ENCODE peak calls at places on chromosome 1, in six cellular contexts. B, L, W, O, Y and P are unnamed samples.

GRCh38 chr1:44200336-44200735 is 12.9 kb upstream of the DMAP1 start:
- DNase-seq in B (no peak), L (no peak), W (no peak), O (no peak), Y (no peak), P (no peak)

GRCh38 chr1:98331232-98331631 is 330.3 kb upstream of the SNX7 start:
- DNase-seq in B (peak), L (no peak), W (no peak), O (no peak), Y (no peak), P (no peak)

GRCh38 chr1:6090996-6091822 is 45.5 kb downstream of the KCNAB2 start:
- DNase-seq in B (no peak), L (no peak), W (no peak), O (no peak), Y (no peak), P (no peak)

GRCh38 chr1:166063701-166064100 is 103.1 kb downstream of the FAM78B start:
- DNase-seq in B (no peak), L (no peak), W (no peak), O (no peak), Y (no peak), P (peak)

GRCh38 chr1:205410581-205411298 is 11.1 kb downstream of the LEMD1 start:
- DNase-seq in B (no peak), L (no peak), W (no peak), O (no peak), Y (no peak), P (no peak)

GRCh38 chr1:91754348-91754747 is 131.6 kb downstream of the TGFBR3 start:
- DNase-seq in B (no peak), L (no peak), W (no peak), O (no peak), Y (no peak), P (no peak)

GRCh38 chr1:112033422-112034120 is 44.1 kb upstream of the KCND3 start:
- DNase-seq in B (no peak), L (no peak), W (no peak), O (no peak), Y (no peak), P (peak)

GRCh38 chr1:117534995-117535467 is 70.8 kb upstream of the TENT5C start:
- DNase-seq in B (peak), L (no peak), W (peak), O (peak), Y (peak), P (peak)

GRCh38 chr1:115666702-115667101 is 24.9 kb downstream of the VANGL1 start:
- DNase-seq in B (no peak), L (no peak), W (no peak), O (peak), Y (no peak), P (peak)

GRCh38 chr1:150156868-150157603 is 7.3 kb downstream of the PLEKHO1 start:
- DNase-seq in B (no peak), L (no peak), W (no peak), O (no peak), Y (no peak), P (peak)

GRCh38 chr1:43149889-43150288 is 22.2 kb downstream of the EBNA1BP2 start:
- DNase-seq in B (no peak), L (no peak), W (no peak), O (no peak), Y (no peak), P (no peak)

GRCh38 chr1:163785868-163786267 is 464.1 kb downstream of the NUF2 start:
- DNase-seq in B (no peak), L (no peak), W (no peak), O (no peak), Y (no peak), P (no peak)

GRCh38 chr1:68278221-68278620 is 45.9 kb upstream of the WLS start:
- DNase-seq in B (no peak), L (no peak), W (no peak), O (no peak), Y (no peak), P (no peak)

GRCh38 chr1:243325305-243325890 is 69.6 kb downstream of the SDCCAG8 start:
- DNase-seq in B (peak), L (peak), W (no peak), O (peak), Y (peak), P (peak)